ENCODE peak calls at places on chromosomes 7 and 10, in nine cellular contexts. K is sigmoid colon, N is suprapubic skin, H is H1, Z is HCT116, F is HL-60, B is transverse colon, E is endothelial cell of umbilical vein, R is Panc1. P is an unnamed sample.

GRCh38 chr7:95141755-95142154 is 182.6 kb downstream of the PON1 start:
- DNase-seq in K (no peak), N (no peak), H (no peak), Z (no peak), F (no peak), B (no peak), E (no peak), R (no peak), P (no peak)

GRCh38 chr10:98611432-98611831 is 164.7 kb upstream of the HPS1 start:
- DNase-seq in K (peak; percentile 83), N (no peak), H (no peak), Z (no peak), F (no peak), B (no peak), E (no peak), R (no peak), P (no peak)

GRCh38 chr7:16670021-16670420 is 24.0 kb downstream of the BZW2 start:
- DNase-seq in K (no peak), N (no peak), H (no peak), Z (no peak), F (no peak), B (no peak), E (no peak), R (no peak), P (no peak)

GRCh38 chr10:68105820-68106219 is 3.5 kb upstream of the MYPN start:
- DNase-seq in K (no peak), N (no peak), H (no peak), Z (no peak), F (no peak), B (no peak), E (no peak), R (peak; percentile 67), P (no peak)

GRCh38 chr7:8684426-8684825 is 251.0 kb downstream of the NXPH1 start:
- DNase-seq in K (no peak), N (no peak), H (no peak), Z (no peak), F (no peak), B (no peak), E (no peak), R (no peak), P (no peak)

GRCh38 chr10:77240042-77240619 is 397.5 kb downstream of the KCNMA1 start:
- DNase-seq in K (no peak), N (no peak), H (no peak), Z (no peak), F (no peak), B (no peak), E (no peak), R (no peak), P (no peak)

GRCh38 chr10:104472957-104473745 is 119.5 kb downstream of the CFAP58 start:
- DNase-seq in K (no peak), N (no peak), H (no peak), Z (no peak), F (no peak), B (no peak), E (no peak), R (no peak), P (no peak)

GRCh38 chr10:46787321-46787615 is 124.0 kb upstream of the PTPN20 start:
- DNase-seq in K (no peak), N (no peak), H (no peak), Z (no peak), F (peak; percentile 4), B (no peak), E (peak; percentile 39), R (no peak), P (no peak)

GRCh38 chr7:22633954-22634474 is 93.0 kb upstream of the IL6 start:
- DNase-seq in K (no peak), N (no peak), H (no peak), Z (no peak), F (no peak), B (no peak), E (no peak), R (no peak), P (no peak)

GRCh38 chr10:70820976-70821750 is 5.4 kb downstream of the SGPL1 start:
- DNase-seq in K (no peak), N (no peak), H (no peak), Z (no peak), F (no peak), B (no peak), E (no peak), R (no peak), P (no peak)

GRCh38 chr10:52779541-52780390 is 7.2 kb upstream of the MBL2 start:
- DNase-seq in K (no peak), N (no peak), H (peak; percentile 98), Z (peak; percentile 45), F (peak; percentile 37), B (peak; percentile 54), E (peak; percentile 70), R (peak; percentile 47), P (peak; percentile 37)

GRCh38 chr10:78408671-78409472 is 375.2 kb downstream of the RPS24 start:
- DNase-seq in K (peak; percentile 92), N (peak; percentile 82), H (no peak), Z (no peak), F (no peak), B (peak; percentile 41), E (peak; percentile 58), R (no peak), P (no peak)

GRCh38 chr7:45469103-45469502 is 105.1 kb upstream of the ADCY1 start:
- DNase-seq in K (no peak), N (no peak), H (no peak), Z (no peak), F (no peak), B (no peak), E (no peak), R (no peak), P (no peak)

GRCh38 chr7:128404143-128404681 is 5.6 kb downstream of the IMPDH1 start:
- DNase-seq in K (no peak), N (no peak), H (no peak), Z (no peak), F (no peak), B (peak; percentile 31), E (no peak), R (no peak), P (peak; percentile 25)

GRCh38 chr10:123024540-123024939 is 15.7 kb downstream of the ACADSB start:
- DNase-seq in K (no peak), N (no peak), H (no peak), Z (no peak), F (no peak), B (no peak), E (no peak), R (no peak), P (peak; percentile 35)

GRCh38 chr7:30787476-30787875 is 16.3 kb downstream of the MINDY4 start:
- DNase-seq in K (no peak), N (no peak), H (no peak), Z (no peak), F (no peak), B (no peak), E (no peak), R (no peak), P (no peak)

GRCh38 chr10:114715171-114715670 is 57.1 kb upstream of the ABLIM1 start:
- DNase-seq in K (no peak), N (no peak), H (no peak), Z (no peak), F (no peak), B (no peak), E (peak; percentile 93), R (no peak), P (no peak)
- TF ChIP-seq POLR2AphosphoS5 in K (no peak), N (no peak), H (no peak), Z (no peak), F (no peak), B (no peak), E (no peak), R (peak; percentile 70), P (no peak)

GRCh38 chr7:116713918-116714317 is 41.9 kb downstream of the MET start:
- DNase-seq in K (no peak), N (no peak), H (no peak), Z (no peak), F (no peak), B (no peak), E (no peak), R (no peak), P (no peak)

GRCh38 chr7:116710764-116711452 is 38.9 kb downstream of the MET start:
- DNase-seq in K (no peak), N (no peak), H (no peak), Z (no peak), F (no peak), B (no peak), E (no peak), R (no peak), P (no peak)

GRCh38 chr7:116711790-116712189 is 39.8 kb downstream of the MET start:
- DNase-seq in K (no peak), N (no peak), H (no peak), Z (no peak), F (no peak), B (no peak), E (no peak), R (no peak), P (no peak)

GRCh38 chr7:116715087-116715486 is 43.1 kb downstream of the MET start:
- DNase-seq in K (no peak), N (no peak), H (no peak), Z (no peak), F (no peak), B (no peak), E (no peak), R (no peak), P (no peak)

GRCh38 chr7:116713500-116713899 is 41.5 kb downstream of the MET start:
- DNase-seq in K (no peak), N (no peak), H (no peak), Z (no peak), F (no peak), B (no peak), E (no peak), R (no peak), P (no peak)
- H3K27ac ChIP-seq in K (no peak overlapping the region), N (no peak overlapping the region), H (no peak overlapping the region), Z (peak overlapping the region; percentile 66), F (no peak overlapping the region), B (no peak overlapping the region), E (no peak overlapping the region), R (peak overlapping the region; percentile 46), P (no peak overlapping the region)

GRCh38 chr7:90764848-90765570 is 168.9 kb downstream of the CDK14 start:
- DNase-seq in K (no peak), N (no peak), H (no peak), Z (no peak), F (no peak), B (no peak), E (no peak), R (no peak), P (no peak)
- TF ChIP-seq POLR2AphosphoS5 in K (no peak), N (no peak), H (no peak), Z (no peak), F (no peak), B (no peak), E (no peak), R (no peak), P (no peak)

DNA sequence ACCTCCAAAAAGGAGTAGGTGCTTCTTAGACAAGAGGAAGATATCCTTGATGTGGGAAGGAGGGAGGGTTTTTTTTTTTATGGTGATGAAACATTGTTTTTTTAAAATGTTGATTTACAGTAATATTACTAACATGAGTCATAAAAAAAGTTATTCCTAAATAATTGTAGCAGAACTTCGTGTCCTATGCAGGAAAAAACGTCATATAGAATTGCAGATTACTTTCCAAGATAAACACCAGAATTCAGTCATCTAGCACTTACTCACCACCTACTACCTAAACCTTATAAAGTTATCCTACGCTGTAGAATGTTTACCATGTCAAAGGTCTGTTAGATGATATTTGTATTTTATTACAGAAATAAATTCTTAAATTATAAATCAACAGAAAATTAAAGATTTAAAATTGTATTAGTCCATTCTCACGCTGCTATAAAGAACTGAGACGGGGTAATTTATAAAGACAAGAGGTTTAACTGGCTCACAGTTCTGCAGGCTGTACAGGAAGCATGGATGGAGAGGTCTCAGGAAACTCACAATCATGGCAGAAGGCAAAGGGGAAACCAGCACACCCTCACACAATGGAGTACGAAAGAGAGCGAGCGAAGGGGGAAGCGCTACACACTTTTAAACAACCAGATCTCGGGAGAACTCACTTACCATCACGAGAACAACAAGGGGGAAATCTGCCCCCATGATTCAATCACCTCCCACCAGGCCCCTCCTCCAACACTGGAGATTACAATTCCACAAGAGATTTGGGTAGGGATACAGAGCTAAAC is 105.2 kb upstream of the NEBL start:
- DNase-seq in K (no peak), N (no peak), H (no peak), Z (no peak), F (no peak), B (no peak), E (peak; percentile 91), R (no peak), P (no peak)
- H3K27ac ChIP-seq in K (no peak overlapping the region), N (no peak overlapping the region), H (no peak overlapping the region), Z (no peak overlapping the region), F (no peak overlapping the region), B (no peak overlapping the region), E (peak overlapping the region; percentile 95), R (no peak overlapping the region), P (no peak overlapping the region)